ENCODE peak calls at places on chromosomes 16 and 17, in four cellular contexts. F, G, U and Y are unnamed samples. For H3K9me3, the result is how much of the 10 kb centered on the place peaks cover.

GRCh38 chr16:709651-710499 is 4.3 kb upstream of the FBXL16 start:
- DNase-seq in F (no peak), G (peak), U (peak), Y (no peak)

GRCh38 chr16:88542231-88542630 is 28.0 kb upstream of the ZC3H18 start:
- DNase-seq in F (no peak), G (no peak), U (no peak), Y (no peak)

GRCh38 chr16:2514333-2515179 is 804 bp downstream of the ATP6V0C start:
- DNase-seq in F (no peak), G (no peak), U (no peak), Y (peak)

GRCh38 chr17:5825717-5826330 is 241.5 kb upstream of the NLRP1 start:
- DNase-seq in F (no peak), G (peak), U (no peak), Y (no peak)

GRCh38 chr17:164536-165235 is 16.8 kb downstream of the DOC2B start:
- DNase-seq in F (peak), G (peak), U (peak), Y (no peak)

GRCh38 chr16:51152691-51153261 is 1.7 kb upstream of the SALL1 start:
- DNase-seq in F (no peak), G (peak), U (peak), Y (no peak)

GRCh38 chr17:49676276-49676868 is 1.5 kb downstream of the SPOP start:
- DNase-seq in F (no peak), G (peak), U (no peak), Y (no peak)

GRCh38 chr17:14827394-14827793 is 437.7 kb downstream of the PMP22 start:
- DNase-seq in F (no peak), G (no peak), U (no peak), Y (no peak)

GRCh38 chr16:22358000-22358399 is 16.4 kb downstream of the CDR2 start:
- DNase-seq in F (no peak), G (no peak), U (no peak), Y (no peak)

GRCh38 chr16:49588729-49589384 is 215.3 kb downstream of the C16orf78 start:
- DNase-seq in F (peak), G (peak), U (no peak), Y (no peak)

GRCh38 chr17:57465551-57465950 is 209.2 kb downstream of the MSI2 start:
- DNase-seq in F (no peak), G (no peak), U (no peak), Y (no peak)

GRCh38 chr17:1730345-1731193 is 6.1 kb downstream of the WDR81 start:
- DNase-seq in F (peak), G (peak), U (no peak), Y (no peak)

GRCh38 chr16:71778780-71779179 is 29.9 kb downstream of the AP1G1 start:
- DNase-seq in F (no peak), G (no peak), U (no peak), Y (no peak)

GRCh38 chr16:11302977-11303376 is 21.8 kb upstream of the PRM1 start:
- DNase-seq in F (no peak), G (no peak), U (peak), Y (no peak)

DNA sequence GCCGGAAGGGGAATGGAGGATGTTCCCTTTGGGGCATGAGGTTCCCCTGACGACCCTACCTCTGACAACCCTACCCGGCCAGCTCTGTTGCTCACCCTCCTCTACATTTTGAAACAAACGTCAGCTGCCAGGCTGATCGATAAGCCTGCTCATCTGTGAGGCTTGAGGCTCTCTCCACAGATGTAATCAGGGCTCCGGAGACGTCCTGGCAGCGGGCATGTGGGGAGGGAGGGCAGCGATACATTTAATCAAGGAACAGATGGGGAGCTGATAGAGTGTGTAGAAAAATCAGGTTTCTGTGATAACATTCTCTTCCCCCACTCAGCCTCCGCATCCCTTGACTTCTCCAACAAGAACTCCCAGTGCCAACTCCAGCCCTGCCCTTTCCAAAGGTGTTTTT is 212.3 kb upstream of the SDK2 start:
- DNase-seq in F (no peak), G (no peak), U (no peak), Y (no peak)
- H3K9me3 ChIP-seq in F (under half), G (under half), U (under half), Y (under half)

GRCh38 chr16:31089199-31089598 is 456 bp upstream of the PRSS53 start:
- DNase-seq in F (no peak), G (no peak), U (no peak), Y (no peak)

GRCh38 chr16:31087481-31087880 is 1.3 kb downstream of the PRSS53 start:
- DNase-seq in F (no peak), G (no peak), U (no peak), Y (no peak)

GRCh38 chr16:31090540-31090939 is 1.8 kb upstream of the PRSS53 start:
- DNase-seq in F (no peak), G (no peak), U (no peak), Y (no peak)

GRCh38 chr16:31087971-31088370 is 772 bp downstream of the PRSS53 start:
- DNase-seq in F (no peak), G (no peak), U (no peak), Y (no peak)

DNA sequence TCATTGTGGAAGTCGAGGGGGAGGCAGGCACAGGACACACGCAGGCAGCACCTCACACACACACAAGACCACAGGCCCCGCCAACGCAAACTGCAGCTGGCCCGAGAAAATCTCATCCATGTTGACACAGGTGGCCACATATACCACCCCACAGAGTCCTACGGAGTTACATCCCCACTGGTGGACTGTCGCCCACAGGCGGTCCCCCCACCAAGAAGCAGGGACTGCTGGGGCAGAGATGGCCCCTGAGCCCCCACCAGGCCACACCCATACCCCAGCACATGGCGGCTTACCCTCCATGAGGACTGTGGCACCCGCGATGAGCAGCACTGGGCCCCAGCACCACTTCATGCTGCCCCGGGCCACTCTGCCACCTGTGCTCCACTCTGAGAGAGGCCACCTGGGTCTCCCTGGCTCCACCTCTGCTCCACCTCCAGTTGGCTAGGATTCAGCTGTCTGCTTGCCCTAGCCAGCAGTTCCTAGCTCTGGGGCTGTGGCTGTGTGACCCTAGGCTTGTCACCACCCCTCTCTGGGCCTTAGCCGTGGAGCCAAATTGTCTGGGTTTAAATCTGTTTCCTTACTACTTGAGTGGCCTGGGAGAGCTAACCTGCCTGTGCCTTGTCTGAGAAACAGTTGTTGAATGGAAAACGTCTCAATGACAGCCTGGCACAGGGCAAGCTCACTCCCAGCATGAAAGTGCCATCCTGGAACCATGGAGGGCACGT is at the start of gene PRSS53:
- DNase-seq in F (no peak), G (no peak), U (no peak), Y (no peak)
- H3K9me3 ChIP-seq in F (under half), G (under half), U (under half), Y (under half)

DNA sequence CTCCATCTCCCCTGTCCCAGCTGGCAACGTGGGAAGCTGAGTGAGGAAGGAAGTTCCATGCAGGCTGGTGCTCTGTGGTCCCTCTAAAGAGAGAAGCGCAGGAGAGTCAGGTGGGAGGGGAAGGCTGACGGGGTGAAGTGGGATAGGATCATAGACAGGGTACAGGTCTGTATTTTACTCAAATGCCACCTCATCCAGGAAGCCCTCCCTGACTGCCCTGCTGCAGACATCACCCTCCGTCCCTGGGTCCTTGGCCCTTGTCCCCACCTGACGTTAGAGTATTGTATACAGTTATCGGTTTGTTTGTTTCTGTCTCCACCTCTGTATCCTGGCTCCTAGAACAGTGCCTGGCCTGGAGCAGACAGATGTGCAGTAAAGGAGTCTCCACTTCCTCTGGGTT is 11.7 kb downstream of the CANT1 start:
- DNase-seq in F (peak), G (no peak), U (no peak), Y (no peak)
- H3K9me3 ChIP-seq in F (under half), G (under half), U (under half), Y (under half)

GRCh38 chr16:9095171-9095570 is 3.7 kb downstream of the HAPSTR1 start:
- DNase-seq in F (no peak), G (no peak), U (no peak), Y (no peak)
- H3K9me3 ChIP-seq in F (under half), G (under half), U (under half), Y (under half)

DNA sequence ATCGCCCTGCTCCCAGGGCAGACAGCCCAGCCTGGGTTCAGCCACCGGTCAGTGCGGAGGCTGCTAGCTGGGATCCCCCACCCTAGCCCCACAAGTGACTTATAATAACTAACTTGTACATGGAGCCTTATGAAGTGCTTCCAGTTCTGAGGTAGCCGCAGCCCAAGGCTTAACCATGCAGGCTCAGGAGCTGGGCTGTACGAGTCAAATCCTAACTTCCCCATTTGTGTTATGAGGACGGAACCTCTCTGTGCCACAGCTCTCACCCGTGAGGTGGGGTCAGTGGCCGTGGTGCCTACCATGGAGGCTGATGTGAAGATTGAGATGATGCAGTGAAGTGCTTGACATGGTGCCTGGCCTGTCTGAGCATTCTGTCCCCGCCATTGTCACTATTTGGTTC is 27.8 kb upstream of the GOSR2 start:
- DNase-seq in F (no peak), G (no peak), U (no peak), Y (no peak)
- H3K9me3 ChIP-seq in F (under half), G (under half), U (under half), Y (under half)